ENCODE peak calls at places on chromosomes 4 and X, in four cellular contexts. One of them, this sample, is unnamed.

GRCh38 chr4:166972071-166972470 is 262.2 kb downstream of the SPOCK3 start:
- DNase-seq in T-helper 9 cell: no peak
- DNase-seq in fibroblast of pulmonary artery: peak
- DNase-seq in anterior cingulate cortex: no peak
- DNase-seq in this sample: no peak

GRCh38 chrX:119790977-119791436 is 423 bp downstream of the RPL39 start:
- DNase-seq in T-helper 9 cell: peak
- DNase-seq in fibroblast of pulmonary artery: peak
- DNase-seq in anterior cingulate cortex: no peak
- DNase-seq in this sample: no peak

GRCh38 chr4:47143261-47143660 is 111.9 kb downstream of the GABRB1 start:
- DNase-seq in T-helper 9 cell: no peak
- DNase-seq in fibroblast of pulmonary artery: peak
- DNase-seq in anterior cingulate cortex: no peak
- DNase-seq in this sample: no peak

GRCh38 chrX:135112096-135112729 is 8.1 kb downstream of the ETDB start:
- DNase-seq in T-helper 9 cell: peak
- DNase-seq in fibroblast of pulmonary artery: peak
- DNase-seq in anterior cingulate cortex: no peak
- DNase-seq in this sample: peak

GRCh38 chr4:77699731-77700210 is 94.2 kb downstream of the CXCL13 start:
- DNase-seq in T-helper 9 cell: no peak
- DNase-seq in fibroblast of pulmonary artery: peak
- DNase-seq in anterior cingulate cortex: no peak
- DNase-seq in this sample: peak

GRCh38 chrX:7552758-7553157 is 290.2 kb upstream of the VCX start:
- DNase-seq in T-helper 9 cell: no peak
- DNase-seq in fibroblast of pulmonary artery: no peak
- DNase-seq in anterior cingulate cortex: no peak
- DNase-seq in this sample: no peak

GRCh38 chr4:26302390-26302897 is 18.4 kb upstream of the RBPJ start:
- DNase-seq in T-helper 9 cell: no peak
- DNase-seq in fibroblast of pulmonary artery: no peak
- DNase-seq in anterior cingulate cortex: no peak
- DNase-seq in this sample: no peak

GRCh38 chrX:70332600-70332999 is 42.7 kb downstream of the KIF4A start:
- DNase-seq in T-helper 9 cell: no peak
- DNase-seq in fibroblast of pulmonary artery: no peak
- DNase-seq in anterior cingulate cortex: no peak
- DNase-seq in this sample: no peak

GRCh38 chr4:85756938-85757337 is 282.0 kb downstream of the ARHGAP24 start:
- DNase-seq in T-helper 9 cell: no peak
- DNase-seq in fibroblast of pulmonary artery: peak
- DNase-seq in anterior cingulate cortex: no peak
- DNase-seq in this sample: no peak

GRCh38 chr4:150579591-150580234 is 2.2 kb upstream of the MAB21L2 start:
- DNase-seq in T-helper 9 cell: no peak
- DNase-seq in fibroblast of pulmonary artery: peak
- DNase-seq in anterior cingulate cortex: no peak
- DNase-seq in this sample: peak

GRCh38 chrX:100677616-100678181 is 33.7 kb downstream of the SRPX2 start:
- DNase-seq in T-helper 9 cell: no peak
- DNase-seq in fibroblast of pulmonary artery: peak
- DNase-seq in anterior cingulate cortex: no peak
- DNase-seq in this sample: no peak

GRCh38 chr4:147779449-147779848 is 47.6 kb downstream of the ARHGAP10 start:
- DNase-seq in T-helper 9 cell: no peak
- DNase-seq in fibroblast of pulmonary artery: no peak
- DNase-seq in anterior cingulate cortex: no peak
- DNase-seq in this sample: no peak

GRCh38 chr4:6781561-6781960 is 966 bp upstream of the KIAA0232 start:
- DNase-seq in T-helper 9 cell: no peak
- DNase-seq in fibroblast of pulmonary artery: no peak
- DNase-seq in anterior cingulate cortex: no peak
- DNase-seq in this sample: no peak

GRCh38 chr4:186657766-186658165 is 65.9 kb downstream of the FAT1 start:
- DNase-seq in T-helper 9 cell: no peak
- DNase-seq in fibroblast of pulmonary artery: peak
- DNase-seq in anterior cingulate cortex: no peak
- DNase-seq in this sample: no peak

GRCh38 chr4:21768349-21769310 is 179.9 kb downstream of the KCNIP4 start:
- DNase-seq in T-helper 9 cell: no peak
- DNase-seq in fibroblast of pulmonary artery: peak
- DNase-seq in anterior cingulate cortex: no peak
- DNase-seq in this sample: peak

GRCh38 chr4:71406459-71406963 is 67.7 kb downstream of the SLC4A4 start:
- DNase-seq in T-helper 9 cell: no peak
- DNase-seq in fibroblast of pulmonary artery: peak
- DNase-seq in anterior cingulate cortex: no peak
- DNase-seq in this sample: peak

GRCh38 chrX:67555578-67556203 is 11.9 kb downstream of the AR start:
- DNase-seq in T-helper 9 cell: no peak
- DNase-seq in fibroblast of pulmonary artery: peak
- DNase-seq in anterior cingulate cortex: no peak
- DNase-seq in this sample: no peak

GRCh38 chrX:129600981-129601424 is 53.8 kb downstream of the APLN start:
- DNase-seq in T-helper 9 cell: no peak
- DNase-seq in fibroblast of pulmonary artery: peak
- DNase-seq in anterior cingulate cortex: peak
- DNase-seq in this sample: peak

GRCh38 chr4:110628321-110629213 is 5.7 kb upstream of the PITX2 start:
- DNase-seq in T-helper 9 cell: no peak
- DNase-seq in fibroblast of pulmonary artery: no peak
- DNase-seq in anterior cingulate cortex: no peak
- DNase-seq in this sample: no peak

GRCh38 chr4:156328882-156329281 is 375.2 kb upstream of the CTSO start:
- DNase-seq in T-helper 9 cell: no peak
- DNase-seq in fibroblast of pulmonary artery: no peak
- DNase-seq in anterior cingulate cortex: no peak
- DNase-seq in this sample: no peak

GRCh38 chr4:139872274-139872673 is 206.7 kb downstream of the MGST2 start:
- DNase-seq in T-helper 9 cell: no peak
- DNase-seq in fibroblast of pulmonary artery: peak
- DNase-seq in anterior cingulate cortex: no peak
- DNase-seq in this sample: peak

GRCh38 chr4:87853108-87853507 is 20.3 kb downstream of the MEPE start:
- DNase-seq in T-helper 9 cell: no peak
- DNase-seq in fibroblast of pulmonary artery: peak
- DNase-seq in anterior cingulate cortex: no peak
- DNase-seq in this sample: peak

This sample was measured in RCC 7860.